ENCODE peak calls at places on chromosomes 13 and 19, in six cellular contexts. Z, P, L, V, N and D are unnamed samples. For H3K36me3, the result is how much of the 10 kb centered on the place peaks cover.

GRCh38 chr13:59270327-59270726 is 893.4 kb downstream of the DIAPH3 start:
- DNase-seq in N (no peak), L (no peak), Z (no peak), V (no peak), P (no peak), D (no peak)

GRCh38 chr13:51727634-51728274 is 76.2 kb downstream of the DHRS12 start:
- DNase-seq in P (no peak), V (no peak), Z (no peak), N (no peak), L (no peak), D (no peak)

GRCh38 chr13:78601124-78601885 is 2.0 kb downstream of the POU4F1 start:
- DNase-seq in Z (no peak), P (peak), L (no peak), N (no peak), V (no peak), D (no peak)

GRCh38 chr19:27892500-27892899 is 1320.5 kb downstream of the UQCRFS1 start:
- DNase-seq in N (no peak), P (no peak), V (no peak), Z (no peak), L (no peak), D (no peak)

GRCh38 chr13:112714366-112714765 is 24.5 kb downstream of the ATP11A start:
- DNase-seq in V (no peak), L (no peak), Z (no peak), P (no peak), N (no peak), D (no peak)

GRCh38 chr13:98978280-98978679 is 416 bp upstream of the DOCK9 start:
- DNase-seq in Z (no peak), L (no peak), V (no peak), N (no peak), P (peak), D (peak)

GRCh38 chr19:54952591-54953344 is 5.4 kb upstream of the NLRP7 start:
- DNase-seq in L (no peak), V (no peak), N (no peak), P (no peak), Z (no peak), D (no peak)

GRCh38 chr19:28351761-28352160 is 861.2 kb downstream of the UQCRFS1 start:
- DNase-seq in N (no peak), Z (no peak), V (no peak), L (no peak), P (no peak), D (no peak)

GRCh38 chr13:22047082-22047784 is 376.4 kb downstream of the FGF9 start:
- DNase-seq in N (no peak), P (peak), L (no peak), V (no peak), Z (no peak), D (peak)

GRCh38 chr19:50497030-50497420 is 14.0 kb downstream of the JOSD2 start:
- DNase-seq in V (no peak), N (no peak), Z (no peak), L (no peak), P (no peak), D (no peak)

GRCh38 chr13:41960195-41960699 is 662 bp downstream of the VWA8 start:
- DNase-seq in Z (no peak), L (peak), P (peak), N (peak), V (no peak), D (no peak)

GRCh38 chr19:40803857-40804782 is 5.1 kb downstream of the EGLN2 start:
- DNase-seq in Z (no peak), P (no peak), N (peak), L (peak), V (no peak), D (no peak)

GRCh38 chr13:42892760-42893159 is 99.3 kb downstream of the EPSTI1 start:
- DNase-seq in Z (no peak), P (peak), V (no peak), L (no peak), N (no peak), D (no peak)

GRCh38 chr13:78465250-78465649 is 138.1 kb downstream of the POU4F1 start:
- DNase-seq in N (no peak), L (no peak), P (no peak), Z (no peak), V (no peak), D (no peak)

GRCh38 chr13:20702945-20703784 is at the start of gene IL17D:
- DNase-seq in N (peak), V (no peak), P (no peak), L (peak), Z (no peak), D (no peak)

GRCh38 chr13:30033681-30034447 is 183.4 kb upstream of the UBL3 start:
- DNase-seq in V (no peak), L (no peak), Z (no peak), P (peak), N (no peak), D (no peak)

GRCh38 chr19:38736413-38737280 is 7.6 kb downstream of the CAPN12 start:
- DNase-seq in P (no peak), V (no peak), L (peak), Z (peak), N (peak), D (peak)

GRCh38 chr19:13920940-13921744 is 15.1 kb downstream of the CC2D1A start:
- DNase-seq in N (peak), L (no peak), P (peak), Z (no peak), V (no peak), D (peak)

GRCh38 chr13:62130016-62130970 is 714.6 kb upstream of the PCDH20 start:
- DNase-seq in L (no peak), V (no peak), Z (no peak), N (no peak), P (no peak), D (no peak)

GRCh38 chr13:62126400-62126799 is 710.8 kb upstream of the PCDH20 start:
- DNase-seq in V (no peak), L (no peak), P (no peak), Z (no peak), N (no peak), D (no peak)

GRCh38 chr13:62131604-62132003 is 716.0 kb upstream of the PCDH20 start:
- DNase-seq in N (no peak), V (no peak), L (no peak), Z (no peak), P (no peak), D (no peak)

GRCh38 chr13:62125451-62125850 is 709.8 kb upstream of the PCDH20 start:
- DNase-seq in Z (no peak), N (no peak), P (no peak), L (no peak), V (no peak), D (no peak)

DNA sequence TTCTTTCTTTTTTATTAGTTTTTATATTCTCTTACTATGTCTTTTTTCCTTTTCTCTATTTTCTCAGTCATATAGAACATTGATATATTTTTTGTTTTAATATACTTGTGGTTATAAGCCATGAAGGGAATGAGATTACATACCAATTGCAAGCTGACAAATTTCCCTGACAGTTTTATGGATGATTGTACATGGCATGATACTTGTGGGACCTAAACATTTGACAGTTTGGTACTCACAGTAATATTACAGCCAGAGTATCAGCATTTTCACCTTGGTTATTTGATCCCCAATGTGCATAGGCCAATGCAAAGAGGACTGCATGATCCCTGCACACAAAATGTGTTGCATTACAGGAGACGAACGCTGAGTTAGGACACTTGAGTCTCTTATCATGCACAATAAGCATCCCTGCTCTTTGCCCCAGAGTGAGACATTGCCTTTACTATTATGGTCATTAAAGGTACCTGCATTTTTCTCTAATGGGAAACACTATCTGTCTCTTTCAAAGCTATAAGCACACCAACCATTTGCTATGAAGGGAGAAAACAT is 713.4 kb upstream of the PCDH20 start:
- DNase-seq in Z (no peak), P (no peak), N (no peak), V (no peak), L (no peak), D (no peak)
- H3K36me3 ChIP-seq in Z (under half), P (under half), N (under half), V (under half), L (under half), D (under half)

GRCh38 chr13:79919109-79919508 is 421.8 kb downstream of the SPRY2 start:
- DNase-seq in L (no peak), Z (no peak), P (no peak), V (no peak), N (no peak), D (no peak)
- TF ChIP-seq CTCF in L (no peak), Z (no peak), P (no peak), V (no peak), N (no peak), D (no peak)

GRCh38 chr19:37333457-37333856 is 37.4 kb upstream of the ZNF527 start:
- DNase-seq in Z (no peak), V (no peak), N (no peak), P (no peak), L (no peak), D (no peak)

GRCh38 chr19:37332839-37333238 is 38.1 kb upstream of the ZNF527 start:
- DNase-seq in V (no peak), N (no peak), L (no peak), Z (no peak), P (no peak), D (no peak)

GRCh38 chr19:37329686-37330085 is 41.2 kb upstream of the ZNF527 start:
- DNase-seq in Z (no peak), N (peak), V (no peak), L (no peak), P (no peak), D (no peak)

GRCh38 chr19:37334179-37335071 is 36.5 kb upstream of the ZNF527 start:
- DNase-seq in N (no peak), V (peak), P (peak), Z (peak), L (peak), D (no peak)
- H3K36me3 ChIP-seq in N (under half), V (under half), P (under half), Z (under half), L (under half), D (under half)

GRCh38 chr13:52847682-52848432 is 583 bp downstream of the PCDH8 start:
- DNase-seq in P (no peak), N (no peak), L (no peak), V (no peak), Z (no peak), D (no peak)

GRCh38 chr13:52846567-52847321 is 1.7 kb downstream of the PCDH8 start:
- DNase-seq in P (peak), N (no peak), V (peak), L (peak), Z (no peak), D (no peak)

GRCh38 chr13:52845334-52845761 is 3.1 kb downstream of the PCDH8 start:
- DNase-seq in L (no peak), P (no peak), Z (no peak), N (no peak), V (no peak), D (no peak)

GRCh38 chr13:52847322-52847681 is 1.1 kb downstream of the PCDH8 start:
- DNase-seq in V (no peak), Z (no peak), L (no peak), N (no peak), P (no peak), D (no peak)

GRCh38 chr13:52845766-52846566 is 2.5 kb downstream of the PCDH8 start:
- DNase-seq in N (no peak), V (no peak), P (no peak), Z (no peak), L (peak), D (no peak)
- TF ChIP-seq CTCF in N (no peak), V (no peak), P (peak), Z (peak), L (peak), D (no peak)

DNA sequence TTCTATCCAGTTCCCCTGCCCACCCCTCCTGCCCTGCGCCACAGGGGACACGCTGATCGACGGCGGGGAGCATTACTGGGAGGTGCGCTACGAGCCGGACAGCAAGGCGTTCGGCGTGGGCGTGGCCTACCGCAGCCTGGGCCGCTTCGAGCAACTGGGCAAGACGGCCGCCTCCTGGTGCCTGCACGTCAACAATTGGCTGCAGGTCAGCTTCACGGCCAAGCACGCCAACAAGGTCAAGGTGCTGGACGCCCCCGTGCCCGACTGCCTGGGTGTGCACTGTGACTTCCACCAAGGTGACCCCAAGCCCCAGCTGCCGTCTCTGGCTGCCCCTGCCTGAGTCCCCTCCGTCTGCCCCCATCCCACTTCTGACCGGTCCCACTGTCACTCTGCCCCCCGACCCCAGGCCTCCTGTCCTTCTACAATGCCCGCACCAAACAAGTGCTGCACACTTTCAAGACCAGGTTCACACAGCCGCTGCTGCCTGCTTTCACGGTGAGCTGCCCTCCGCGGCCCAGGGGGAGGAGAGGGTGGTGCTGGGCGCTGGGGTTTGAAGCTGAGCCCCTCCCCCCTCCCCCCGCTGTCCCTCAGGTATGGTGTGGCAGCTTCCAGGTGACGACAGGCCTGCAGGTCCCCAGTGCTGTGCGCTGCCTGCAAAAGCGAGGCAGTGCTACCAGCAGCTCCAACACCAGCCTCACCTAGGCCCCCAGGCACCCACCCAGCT is 15.5 kb downstream of the STAP2 start:
- DNase-seq in N (no peak), P (no peak), L (no peak), Z (no peak), V (no peak), D (no peak)
- H3K36me3 ChIP-seq in N (under half), P (under half), L (under half), Z (under half), V (under half), D (under half)

GRCh38 chr19:57558525-57558924 is 1.1 kb downstream of the ZNF550 start:
- DNase-seq in L (no peak), N (no peak), P (peak), Z (no peak), V (no peak), D (no peak)
- TF ChIP-seq CTCF in L (no peak), N (no peak), P (peak), Z (no peak), V (no peak), D (no peak)

DNA sequence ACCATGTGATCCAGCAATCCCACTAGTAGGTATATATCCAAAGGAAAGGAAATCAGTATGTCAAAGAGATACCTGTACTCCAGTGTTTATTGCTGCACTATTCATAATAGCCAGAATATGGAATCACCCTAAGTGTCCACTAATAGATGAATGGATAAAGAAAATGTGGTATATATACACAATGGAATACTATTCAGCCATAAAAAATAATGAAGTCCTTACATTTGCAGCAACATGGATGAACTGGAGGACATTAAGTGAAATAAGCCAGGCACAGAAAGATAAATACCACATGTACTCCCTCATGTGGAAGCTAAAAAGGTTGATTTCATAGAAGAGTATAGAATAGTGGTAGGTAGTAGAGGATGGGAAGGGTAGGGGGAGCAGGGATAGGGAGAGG is 23.5 kb downstream of the BORA start:
- DNase-seq in P (no peak), N (no peak), Z (no peak), L (no peak), V (no peak), D (no peak)
- H3K36me3 ChIP-seq in P (under half), N (half or more), Z (under half), L (under half), V (half or more), D (half or more)

DNA sequence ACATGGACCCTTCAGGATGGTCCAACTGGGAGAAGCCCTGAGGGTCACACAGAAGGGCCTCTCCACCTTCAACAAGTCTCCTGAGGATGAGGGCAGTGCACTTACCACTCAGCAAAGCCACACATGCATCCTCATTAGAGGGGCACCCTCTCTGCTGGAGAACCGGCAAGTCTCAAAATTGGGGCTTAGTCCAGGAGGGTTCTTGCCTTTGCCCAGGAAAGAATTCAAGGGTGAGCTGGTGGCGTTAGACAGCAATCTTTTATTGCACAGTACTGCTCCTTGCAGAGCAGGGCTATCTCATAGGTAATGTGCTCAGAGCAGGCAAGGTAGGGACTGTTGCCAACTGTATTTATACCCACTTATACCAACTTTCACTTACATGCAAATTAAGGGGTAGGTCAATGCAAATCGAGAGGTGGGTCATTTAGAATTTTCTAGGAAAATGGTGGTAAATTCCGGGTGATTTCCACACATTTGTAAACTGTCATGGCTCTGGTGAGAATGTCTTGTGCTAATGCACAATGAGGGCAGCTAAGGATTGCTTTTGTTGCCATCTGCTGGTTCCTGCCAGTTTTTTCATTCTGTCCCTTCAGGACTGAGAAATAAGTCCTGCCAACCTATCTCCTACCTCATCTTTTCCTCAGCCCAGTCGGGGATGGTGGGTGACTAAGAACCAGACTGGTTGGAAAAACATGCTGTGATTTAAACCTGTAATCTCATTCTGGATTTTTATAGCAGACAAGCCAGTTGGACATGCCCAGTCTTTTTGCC is 27.8 kb upstream of the IGSF23 start:
- DNase-seq in L (no peak), V (no peak), P (peak), N (no peak), Z (no peak), D (no peak)
- TF ChIP-seq CTCF in L (no peak), V (no peak), P (peak), N (peak), Z (no peak), D (peak)

DNA sequence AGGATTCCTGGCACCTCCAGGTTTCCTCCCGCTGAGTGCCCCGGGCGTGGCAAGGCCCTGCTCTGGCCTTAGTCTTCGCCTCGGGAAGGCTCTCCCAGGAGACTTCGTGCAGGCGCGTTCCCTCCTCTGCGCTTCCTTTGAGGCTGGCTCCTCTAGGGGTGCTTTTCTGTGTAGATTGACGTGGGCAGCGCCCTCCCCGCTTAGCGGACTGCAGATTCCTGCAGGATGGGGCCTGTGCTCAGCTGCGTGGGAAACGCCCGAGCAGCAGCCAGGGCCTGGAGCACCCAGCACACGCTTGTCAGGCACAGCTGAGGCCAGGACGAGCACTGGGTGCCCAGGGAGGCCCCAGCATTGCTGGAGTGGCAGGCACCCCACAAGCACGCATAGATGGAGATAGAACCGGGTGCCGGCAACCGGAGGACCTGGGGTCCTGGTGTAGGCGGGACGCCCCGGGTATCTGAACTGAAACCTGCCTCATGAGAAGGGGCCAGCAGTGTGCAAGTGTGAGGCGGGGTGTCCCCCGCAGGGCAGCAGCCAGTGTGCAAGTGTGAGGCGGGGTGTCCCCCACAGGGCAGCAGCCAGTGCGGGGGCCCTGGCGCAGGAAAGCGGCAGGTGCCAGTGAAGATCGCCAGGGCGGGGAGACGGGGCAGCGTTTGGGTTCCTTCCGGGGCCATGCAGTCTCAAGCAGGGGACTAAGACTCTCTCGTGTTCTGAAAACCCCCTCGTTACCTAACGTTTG is 3.4 kb downstream of the NDUFS7 start:
- DNase-seq in P (no peak), Z (no peak), V (no peak), N (no peak), L (no peak), D (no peak)
- H3K36me3 ChIP-seq in P (under half), Z (under half), V (half or more), N (under half), L (under half), D (under half)